ENCODE peak calls at places on chromosomes 11 and 22, in ten cellular contexts. E, M, L, H, D, A, P, J, V and I are unnamed samples.

GRCh38 chr22:48612077-48612995 is 1215.3 kb downstream of the BRD1 start:
- DNase-seq in E (no peak), M (no peak), L (no peak), H (no peak), D (no peak), A (no peak), P (no peak), J (no peak), V (no peak), I (no peak)

GRCh38 chr11:117094776-117095175 is 3.5 kb downstream of the SIK3 start:
- DNase-seq in E (no peak), M (peak), L (no peak), H (no peak), D (peak), A (no peak), P (no peak), J (no peak), V (no peak), I (no peak)

GRCh38 chr11:46465683-46466082 is 74.1 kb upstream of the CHRM4 start:
- DNase-seq in E (no peak), M (no peak), L (no peak), H (no peak), D (no peak), A (no peak), P (no peak), J (no peak), V (no peak), I (no peak)

GRCh38 chr11:129853508-129854228 is 38.0 kb downstream of the TMEM45B start:
- DNase-seq in E (no peak), M (peak), L (no peak), H (peak), D (no peak), A (peak), P (peak), J (no peak), V (no peak), I (no peak)

GRCh38 chr11:33646629-33647028 is 54.0 kb downstream of the C11orf91 start:
- DNase-seq in E (no peak), M (no peak), L (no peak), H (no peak), D (no peak), A (no peak), P (no peak), J (no peak), V (no peak), I (no peak)

GRCh38 chr11:27248430-27249207 is 114.4 kb downstream of the CCDC34 start:
- DNase-seq in E (peak), M (no peak), L (no peak), H (no peak), D (no peak), A (no peak), P (no peak), J (no peak), V (no peak), I (no peak)

GRCh38 chr11:113184498-113184897 is 129.9 kb upstream of the TTC12 start:
- DNase-seq in E (no peak), M (peak), L (no peak), H (no peak), D (peak), A (no peak), P (no peak), J (no peak), V (no peak), I (no peak)

GRCh38 chr22:32378703-32379272 is 21.1 kb downstream of the RFPL3 start:
- DNase-seq in E (peak), M (no peak), L (peak), H (no peak), D (peak), A (no peak), P (no peak), J (peak), V (peak), I (peak)

GRCh38 chr11:123122341-123122740 is 60.4 kb upstream of the HSPA8 start:
- DNase-seq in E (no peak), M (peak), L (no peak), H (no peak), D (peak), A (no peak), P (no peak), J (no peak), V (no peak), I (no peak)

GRCh38 chr11:76698321-76699043 is 27.9 kb upstream of the LRRC32 start:
- DNase-seq in E (peak), M (no peak), L (no peak), H (no peak), D (no peak), A (no peak), P (no peak), J (no peak), V (no peak), I (no peak)
- TF ChIP-seq CTCF in E (peak), M (no peak), L (peak), H (no peak), D (peak), A (no peak), P (no peak), J (peak), V (peak), I (peak)

GRCh38 chr11:69914286-69915150 is 95.3 kb upstream of the FGF3 start:
- DNase-seq in E (peak), M (no peak), L (no peak), H (peak), D (no peak), A (no peak), P (peak), J (no peak), V (no peak), I (no peak)

GRCh38 chr11:69911310-69912160 is 92.3 kb upstream of the FGF3 start:
- DNase-seq in E (no peak), M (no peak), L (no peak), H (peak), D (no peak), A (no peak), P (no peak), J (peak), V (no peak), I (no peak)

GRCh38 chr11:69913591-69914285 is 94.5 kb upstream of the FGF3 start:
- DNase-seq in E (peak), M (no peak), L (no peak), H (peak), D (no peak), A (no peak), P (no peak), J (peak), V (no peak), I (no peak)

GRCh38 chr11:69912161-69912910 is 93.1 kb upstream of the FGF3 start:
- DNase-seq in E (peak), M (no peak), L (no peak), H (peak), D (no peak), A (no peak), P (no peak), J (peak), V (no peak), I (no peak)

GRCh38 chr11:69912911-69913451 is 93.8 kb upstream of the FGF3 start:
- DNase-seq in E (peak), M (peak), L (no peak), H (peak), D (no peak), A (no peak), P (no peak), J (peak), V (no peak), I (no peak)
- TF ChIP-seq CTCF in E (peak), M (peak), L (peak), H (no peak), D (peak), A (no peak), P (no peak), J (no peak), V (peak), I (peak)

DNA sequence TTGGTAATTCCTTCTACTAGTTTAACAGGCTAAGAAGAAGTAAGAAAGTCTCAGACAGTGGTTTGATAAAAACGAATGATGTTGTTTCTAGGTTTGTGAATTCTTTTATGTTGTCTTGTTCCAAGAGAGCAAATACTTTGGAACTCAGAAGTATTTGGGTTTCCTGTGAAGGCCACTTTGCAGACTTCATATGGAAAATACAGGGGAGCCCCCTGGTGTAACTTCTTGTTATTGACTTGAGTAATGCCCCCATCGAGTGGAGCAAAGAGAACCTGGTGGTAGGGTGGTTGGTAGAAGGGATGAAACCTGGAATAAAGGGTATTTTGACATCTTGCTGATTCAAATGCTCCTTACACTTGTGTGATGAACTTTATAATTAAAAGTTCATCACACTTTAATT is 40.0 kb upstream of the PTH start:
- DNase-seq in E (no peak), M (no peak), L (peak), H (no peak), D (no peak), A (no peak), P (peak), J (no peak), V (no peak), I (no peak)
- TF ChIP-seq CTCF in E (peak), M (no peak), L (no peak), H (no peak), D (no peak), A (no peak), P (peak), J (no peak), V (no peak), I (no peak)

GRCh38 chr11:77062924-77063323 is 3.8 kb upstream of the CAPN5 start:
- DNase-seq in E (peak), M (no peak), L (no peak), H (no peak), D (no peak), A (no peak), P (no peak), J (no peak), V (no peak), I (no peak)
- TF ChIP-seq CTCF in E (peak), M (peak), L (peak), H (no peak), D (no peak), A (no peak), P (no peak), J (no peak), V (no peak), I (no peak)

GRCh38 chr11:45048313-45048841 is 97.7 kb upstream of the TP53I11 start:
- DNase-seq in E (no peak), M (peak), L (no peak), H (no peak), D (no peak), A (no peak), P (no peak), J (no peak), V (no peak), I (no peak)

GRCh38 chr11:45048870-45049825 is 97.3 kb upstream of the PRDM11 start:
- DNase-seq in E (no peak), M (peak), L (peak), H (no peak), D (no peak), A (no peak), P (no peak), J (no peak), V (no peak), I (no peak)

GRCh38 chr11:45052361-45052760 is 94.1 kb upstream of the PRDM11 start:
- DNase-seq in E (no peak), M (peak), L (no peak), H (no peak), D (no peak), A (no peak), P (no peak), J (no peak), V (no peak), I (no peak)

GRCh38 chr11:45053736-45054446 is 92.5 kb upstream of the PRDM11 start:
- DNase-seq in E (no peak), M (no peak), L (no peak), H (no peak), D (no peak), A (no peak), P (no peak), J (no peak), V (no peak), I (no peak)

DNA sequence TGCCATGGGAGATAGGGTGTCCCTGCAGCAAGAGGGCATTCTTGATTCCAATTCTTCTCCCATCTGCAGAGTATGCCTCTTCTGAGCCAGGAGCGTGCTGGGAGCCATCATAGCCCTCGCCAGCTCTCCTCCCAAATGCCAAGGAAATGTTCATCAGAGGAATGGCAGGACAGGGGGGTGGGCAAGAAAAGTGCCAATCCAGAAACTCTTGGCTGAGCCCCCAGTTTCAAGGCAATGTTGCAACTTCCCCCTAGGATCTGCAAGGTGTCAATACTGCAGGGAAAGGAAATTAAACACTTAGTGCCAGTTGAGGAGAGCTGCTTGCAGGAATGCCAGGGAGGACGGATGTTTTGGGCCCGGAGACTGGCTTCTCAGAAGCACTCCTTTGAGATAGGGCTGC is 94.8 kb upstream of the PRDM11 start:
- DNase-seq in E (no peak), M (no peak), L (no peak), H (no peak), D (no peak), A (no peak), P (no peak), J (no peak), V (no peak), I (no peak)
- TF ChIP-seq CTCF in E (no peak), M (no peak), L (no peak), H (no peak), D (no peak), A (no peak), P (no peak), J (no peak), V (no peak), I (no peak)

DNA sequence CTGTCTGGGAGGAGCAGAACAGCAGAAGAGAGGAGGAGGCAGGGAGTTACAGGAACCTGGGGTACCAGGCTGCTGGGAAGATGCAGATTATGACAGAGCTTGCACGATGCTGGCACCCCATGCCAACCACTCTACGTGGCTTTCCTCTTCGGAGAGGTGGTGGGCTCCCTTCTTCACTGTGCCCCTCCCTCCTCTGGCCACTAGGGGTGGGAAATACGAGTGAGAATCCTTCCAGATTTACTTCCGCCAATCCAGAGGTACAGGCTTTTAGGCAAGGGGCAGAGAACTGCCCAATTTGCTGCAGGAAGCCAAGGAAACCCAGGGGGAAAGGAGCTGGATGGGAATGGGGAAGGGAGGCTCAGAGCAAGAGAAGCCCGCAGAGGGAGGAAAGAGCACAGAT is 12.3 kb downstream of the HYOU1 start:
- DNase-seq in E (no peak), M (no peak), L (no peak), H (no peak), D (no peak), A (no peak), P (no peak), J (no peak), V (no peak), I (no peak)
- TF ChIP-seq CTCF in E (peak), M (peak), L (no peak), H (no peak), D (peak), A (no peak), P (no peak), J (peak), V (peak), I (peak)

GRCh38 chr11:8209208-8209807 is 40.5 kb upstream of the RIC3 start:
- DNase-seq in E (peak), M (no peak), L (no peak), H (no peak), D (no peak), A (no peak), P (no peak), J (no peak), V (no peak), I (no peak)
- TF ChIP-seq CTCF in E (peak), M (peak), L (peak), H (no peak), D (peak), A (no peak), P (no peak), J (no peak), V (peak), I (peak)

GRCh38 chr11:40842750-40843339 is 616.6 kb downstream of the LRRC4C start:
- DNase-seq in E (no peak), M (no peak), L (no peak), H (no peak), D (no peak), A (no peak), P (no peak), J (no peak), V (no peak), I (no peak)
- TF ChIP-seq CTCF in E (no peak), M (no peak), L (no peak), H (no peak), D (no peak), A (no peak), P (no peak), J (no peak), V (no peak), I (no peak)

GRCh38 chr11:132858203-132858602 is 674.1 kb downstream of the OPCML start:
- DNase-seq in E (peak), M (no peak), L (peak), H (no peak), D (peak), A (no peak), P (no peak), J (peak), V (no peak), I (peak)
- TF ChIP-seq CTCF in E (peak), M (no peak), L (peak), H (no peak), D (peak), A (no peak), P (no peak), J (peak), V (no peak), I (peak)

DNA sequence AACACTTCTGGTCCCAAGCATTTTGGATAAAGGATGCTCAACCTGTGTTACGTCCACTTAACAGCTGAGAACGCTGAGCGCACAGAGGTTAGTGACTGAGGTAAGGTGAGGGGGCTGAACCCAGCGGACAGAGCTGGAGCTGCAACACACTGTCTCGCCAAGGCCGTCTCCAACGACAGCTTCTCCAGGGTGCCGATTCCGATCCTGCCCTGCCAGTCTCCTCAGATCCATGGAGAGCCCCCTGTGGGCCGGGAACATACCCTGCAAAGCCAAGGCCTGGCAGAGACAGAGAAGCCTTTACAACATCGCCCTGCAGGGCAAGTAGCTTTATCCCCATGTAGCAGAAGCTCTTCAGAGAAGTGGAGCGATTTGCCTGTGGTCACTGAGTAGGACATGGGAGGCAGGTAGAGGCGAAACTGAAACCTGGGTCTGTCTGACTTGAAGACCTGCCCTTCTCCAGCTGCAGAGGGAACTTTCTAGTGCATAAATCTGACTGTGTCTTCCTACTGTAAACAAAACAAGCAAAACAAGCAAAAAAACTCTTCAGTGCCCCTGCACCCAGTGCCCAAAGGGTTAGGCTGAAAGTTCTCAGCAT is 72.8 kb downstream of the SCUBE1 start:
- DNase-seq in E (peak), M (no peak), L (no peak), H (no peak), D (no peak), A (no peak), P (no peak), J (no peak), V (no peak), I (peak)
- TF ChIP-seq CTCF in E (peak), M (peak), L (peak), H (no peak), D (no peak), A (no peak), P (no peak), J (peak), V (peak), I (no peak)